ENCODE peak calls at places on chromosomes 16 and 17, in eight cellular contexts. One of them, this sample, is unnamed.

GRCh38 chr16:89922884-89923639 is at the start of gene TUBB3:
- DNase-seq in SK-N-SH: peak; percentile 97
- DNase-seq in HCT116: peak; percentile 56
- DNase-seq in neural progenitor cell: peak; percentile 95
- DNase-seq in GM23338: peak; percentile 91
- DNase-seq in OCI-LY7: peak; percentile 90
- DNase-seq in PC-3: peak; percentile 78
- DNase-seq in GM23248: peak; percentile 94
- DNase-seq in this sample: peak; percentile 45

GRCh38 chr17:48491527-48492273 is 39.1 kb downstream of the HOXB1 start:
- DNase-seq in neural progenitor cell: no peak
- DNase-seq in HCT116: no peak
- DNase-seq in PC-3: no peak
- DNase-seq in GM23248: peak; percentile 7
- DNase-seq in GM23338: no peak
- DNase-seq in OCI-LY7: no peak
- DNase-seq in SK-N-SH: no peak
- DNase-seq in this sample: no peak

GRCh38 chr16:51698647-51699046 is 547.6 kb upstream of the SALL1 start:
- DNase-seq in GM23248: no peak
- DNase-seq in neural progenitor cell: no peak
- DNase-seq in GM23338: no peak
- DNase-seq in HCT116: no peak
- DNase-seq in OCI-LY7: no peak
- DNase-seq in PC-3: no peak
- DNase-seq in SK-N-SH: no peak
- DNase-seq in this sample: no peak

GRCh38 chr17:9472541-9472940 is 103.1 kb downstream of the STX8 start:
- DNase-seq in neural progenitor cell: no peak
- DNase-seq in GM23248: peak; percentile 25
- DNase-seq in PC-3: no peak
- DNase-seq in HCT116: no peak
- DNase-seq in GM23338: no peak
- DNase-seq in OCI-LY7: no peak
- DNase-seq in SK-N-SH: no peak
- DNase-seq in this sample: no peak

GRCh38 chr16:48498761-48499600 is 111.0 kb downstream of the N4BP1 start:
- DNase-seq in SK-N-SH: no peak
- DNase-seq in OCI-LY7: no peak
- DNase-seq in GM23338: peak; percentile 35
- DNase-seq in GM23248: peak; percentile 67
- DNase-seq in PC-3: peak; percentile 59
- DNase-seq in HCT116: no peak
- DNase-seq in neural progenitor cell: no peak
- DNase-seq in this sample: no peak

GRCh38 chr17:82901836-82902235 is 62.0 kb upstream of the ZNF750 start:
- DNase-seq in neural progenitor cell: no peak
- DNase-seq in GM23248: no peak
- DNase-seq in OCI-LY7: no peak
- DNase-seq in GM23338: no peak
- DNase-seq in SK-N-SH: no peak
- DNase-seq in PC-3: no peak
- DNase-seq in HCT116: no peak
- DNase-seq in this sample: no peak

GRCh38 chr17:40113961-40114272 is 7.9 kb upstream of the MSL1 start:
- DNase-seq in PC-3: no peak
- DNase-seq in OCI-LY7: no peak
- DNase-seq in GM23338: no peak
- DNase-seq in neural progenitor cell: no peak
- DNase-seq in SK-N-SH: no peak
- DNase-seq in GM23248: peak; percentile 72
- DNase-seq in HCT116: no peak
- DNase-seq in this sample: peak; percentile 4

GRCh38 chr17:11535231-11535630 is 63.0 kb upstream of the DNAH9 start:
- DNase-seq in OCI-LY7: no peak
- DNase-seq in GM23338: no peak
- DNase-seq in HCT116: no peak
- DNase-seq in SK-N-SH: no peak
- DNase-seq in PC-3: no peak
- DNase-seq in neural progenitor cell: no peak
- DNase-seq in GM23248: no peak
- DNase-seq in this sample: no peak

GRCh38 chr17:71636644-71637043 is 484.2 kb upstream of the SOX9 start:
- DNase-seq in HCT116: no peak
- DNase-seq in GM23338: no peak
- DNase-seq in OCI-LY7: no peak
- DNase-seq in SK-N-SH: no peak
- DNase-seq in GM23248: no peak
- DNase-seq in neural progenitor cell: no peak
- DNase-seq in PC-3: no peak
- DNase-seq in this sample: no peak
- H3K4me3 ChIP-seq in HCT116: no peak overlapping the region
- H3K4me3 ChIP-seq in GM23338: no peak overlapping the region
- H3K4me3 ChIP-seq in OCI-LY7: no peak overlapping the region
- H3K4me3 ChIP-seq in SK-N-SH: no peak overlapping the region
- H3K4me3 ChIP-seq in GM23248: no peak overlapping the region
- H3K4me3 ChIP-seq in neural progenitor cell: no peak overlapping the region
- H3K4me3 ChIP-seq in PC-3: no peak overlapping the region
- H3K4me3 ChIP-seq in this sample: no peak overlapping the region

GRCh38 chr16:66934138-66934838 is at the start of gene CIAO2B:
- DNase-seq in neural progenitor cell: peak; percentile 87
- DNase-seq in OCI-LY7: peak; percentile 88
- DNase-seq in GM23248: peak; percentile 94
- DNase-seq in HCT116: peak; percentile 66
- DNase-seq in SK-N-SH: peak; percentile 95
- DNase-seq in PC-3: peak; percentile 80
- DNase-seq in GM23338: peak; percentile 85
- DNase-seq in this sample: peak; percentile 90
- TF ChIP-seq EZH2phosphoT487 in neural progenitor cell: no peak
- TF ChIP-seq EZH2phosphoT487 in OCI-LY7: no peak
- TF ChIP-seq EZH2phosphoT487 in GM23248: no peak
- TF ChIP-seq EZH2phosphoT487 in HCT116: no peak
- TF ChIP-seq EZH2phosphoT487 in SK-N-SH: no peak
- TF ChIP-seq EZH2phosphoT487 in PC-3: no peak
- TF ChIP-seq EZH2phosphoT487 in GM23338: no peak
- TF ChIP-seq EZH2phosphoT487 in this sample: no peak

DNA sequence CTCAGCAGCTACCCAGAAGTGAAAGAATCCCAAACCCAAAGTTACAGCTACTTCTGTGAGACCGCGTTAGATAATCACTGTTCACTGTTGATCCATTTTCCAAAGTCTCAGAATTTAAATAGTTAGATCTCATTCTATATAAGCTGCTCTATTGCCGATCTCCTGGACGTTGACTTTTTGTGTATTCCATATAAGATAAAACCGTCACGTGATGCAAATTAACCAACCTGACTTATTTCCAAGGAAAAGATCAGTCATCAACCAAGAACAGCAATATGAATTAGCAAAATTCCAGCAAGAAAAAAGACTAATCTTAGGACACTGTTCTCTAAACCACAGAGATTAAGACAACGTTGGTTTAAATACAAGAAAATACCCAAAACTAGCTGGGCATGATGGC is 8.3 kb downstream of the ACOX1 start:
- DNase-seq in SK-N-SH: no peak
- DNase-seq in OCI-LY7: no peak
- DNase-seq in GM23338: no peak
- DNase-seq in PC-3: no peak
- DNase-seq in neural progenitor cell: no peak
- DNase-seq in GM23248: no peak
- DNase-seq in HCT116: no peak
- DNase-seq in this sample: no peak
- H4K20me1 ChIP-seq in SK-N-SH: no peaks in the 10 kb centered on the region
- H4K20me1 ChIP-seq in OCI-LY7: no peaks in the 10 kb centered on the region
- H4K20me1 ChIP-seq in GM23338: peaks cover 12% of the 10 kb centered on the region
- H4K20me1 ChIP-seq in PC-3: peaks cover 6% of the 10 kb centered on the region
- H4K20me1 ChIP-seq in neural progenitor cell: no peaks in the 10 kb centered on the region
- H4K20me1 ChIP-seq in GM23248: no peaks in the 10 kb centered on the region
- H4K20me1 ChIP-seq in HCT116: no peaks in the 10 kb centered on the region
- H4K20me1 ChIP-seq in this sample: no peaks in the 10 kb centered on the region

GRCh38 chr17:57876023-57876865 is 26.4 kb upstream of the MRPS23 start:
- DNase-seq in SK-N-SH: no peak
- DNase-seq in GM23338: peak; percentile 63
- DNase-seq in neural progenitor cell: no peak
- DNase-seq in PC-3: peak; percentile 28
- DNase-seq in OCI-LY7: peak; percentile 14
- DNase-seq in HCT116: no peak
- DNase-seq in GM23248: no peak
- DNase-seq in this sample: peak; percentile 33

GRCh38 chr17:57875109-57876022 is 25.5 kb upstream of the MRPS23 start:
- DNase-seq in PC-3: peak; percentile 99
- DNase-seq in neural progenitor cell: peak; percentile 80
- DNase-seq in OCI-LY7: no peak
- DNase-seq in GM23338: peak; percentile 91
- DNase-seq in SK-N-SH: peak; percentile 70
- DNase-seq in HCT116: peak; percentile 90
- DNase-seq in GM23248: peak; percentile 98
- DNase-seq in this sample: peak; percentile 88

GRCh38 chr17:57874058-57874419 is 24.2 kb upstream of the MRPS23 start:
- DNase-seq in GM23248: no peak
- DNase-seq in PC-3: no peak
- DNase-seq in OCI-LY7: no peak
- DNase-seq in neural progenitor cell: no peak
- DNase-seq in HCT116: no peak
- DNase-seq in GM23338: no peak
- DNase-seq in SK-N-SH: no peak
- DNase-seq in this sample: no peak

GRCh38 chr17:57873261-57874057 is 23.6 kb upstream of the MRPS23 start:
- DNase-seq in HCT116: no peak
- DNase-seq in SK-N-SH: no peak
- DNase-seq in PC-3: no peak
- DNase-seq in neural progenitor cell: no peak
- DNase-seq in OCI-LY7: no peak
- DNase-seq in GM23248: no peak
- DNase-seq in GM23338: no peak
- DNase-seq in this sample: no peak

GRCh38 chr17:57874434-57875108 is 24.7 kb upstream of the MRPS23 start:
- DNase-seq in neural progenitor cell: peak; percentile 88
- DNase-seq in PC-3: no peak
- DNase-seq in GM23248: peak; percentile 98
- DNase-seq in SK-N-SH: peak; percentile 84
- DNase-seq in HCT116: no peak
- DNase-seq in GM23338: peak; percentile 97
- DNase-seq in OCI-LY7: no peak
- DNase-seq in this sample: no peak
- H3K4me3 ChIP-seq in neural progenitor cell: no peak overlapping the region
- H3K4me3 ChIP-seq in PC-3: peak overlapping the region; percentile 16
- H3K4me3 ChIP-seq in GM23248: peak overlapping the region; percentile 53
- H3K4me3 ChIP-seq in SK-N-SH: peak overlapping the region; percentile 51
- H3K4me3 ChIP-seq in HCT116: peak overlapping the region; percentile 45
- H3K4me3 ChIP-seq in GM23338: peak overlapping the region; percentile 47
- H3K4me3 ChIP-seq in OCI-LY7: no peak overlapping the region
- H3K4me3 ChIP-seq in this sample: no peak overlapping the region